ENCODE peak calls at places on chromosomes 3 and 15, in five cellular contexts. E is neuronal stem cell, U is IMR-90, D is mesenchymal stem cell, F is mesendoderm. T is an unnamed sample.

GRCh38 chr3:129234441-129234840 is 15.0 kb upstream of the COPG1 start:
- DNase-seq in E (no peak), F (no peak), D (no peak), U (no peak), T (no peak)

GRCh38 chr3:78035020-78035660 is 995.2 kb downstream of the ROBO2 start:
- DNase-seq in E (no peak), U (no peak), D (peak; percentile 15), F (no peak), T (no peak)

GRCh38 chr15:45677797-45678196 is 43.0 kb downstream of the SQOR start:
- DNase-seq in D (no peak), F (no peak), U (no peak), E (no peak), T (no peak)

GRCh38 chr3:156795890-156796451 is 30.2 kb upstream of the LEKR1 start:
- DNase-seq in D (peak; percentile 56), U (peak; percentile 84), F (no peak), E (no peak), T (no peak)

GRCh38 chr3:13013994-13014754 is 59.1 kb downstream of the IQSEC1 start:
- DNase-seq in E (no peak), F (no peak), U (no peak), D (no peak), T (no peak)

GRCh38 chr15:90211440-90212168 is 10.5 kb downstream of the SEMA4B start:
- DNase-seq in U (peak; percentile 67), D (peak; percentile 57), F (no peak), E (no peak), T (no peak)

GRCh38 chr15:52023169-52023922 is 4.3 kb downstream of the MAPK6 start:
- DNase-seq in U (no peak), D (peak; percentile 42), E (no peak), F (no peak), T (no peak)

GRCh38 chr3:185658943-185659342 is 72.8 kb downstream of the SENP2 start:
- DNase-seq in E (no peak), F (no peak), D (no peak), U (no peak), T (no peak)

GRCh38 chr15:89615135-89615534 is 39.9 kb downstream of the TICRR start:
- DNase-seq in F (no peak), E (no peak), U (no peak), D (no peak), T (no peak)

GRCh38 chr3:41893977-41894376 is 67.9 kb downstream of the ULK4 start:
- DNase-seq in U (peak; percentile 62), E (no peak), D (peak; percentile 57), F (peak; percentile 49), T (no peak)

GRCh38 chr3:28577941-28578340 is 229.3 kb upstream of the AZI2 start:
- DNase-seq in F (no peak), E (no peak), U (no peak), D (no peak), T (no peak)

GRCh38 chr3:10753964-10754363 is 62.1 kb upstream of the SLC6A11 start:
- DNase-seq in F (peak; percentile 76), D (peak; percentile 28), E (peak; percentile 66), U (peak; percentile 32), T (peak; percentile 83)

GRCh38 chr15:78315686-78316085 is 16.3 kb upstream of the SKIC8 start:
- DNase-seq in E (no peak), U (no peak), D (no peak), F (peak; percentile 88), T (peak; percentile 86)

GRCh38 chr15:79028411-79028964 is 62.1 kb downstream of the RASGRF1 start:
- DNase-seq in F (peak; percentile 68), U (peak; percentile 20), E (peak; percentile 62), D (peak; percentile 43), T (peak; percentile 67)

GRCh38 chr3:176816937-176817336 is 380.3 kb downstream of the TBL1XR1 start:
- DNase-seq in D (no peak), F (no peak), U (no peak), E (no peak), T (no peak)

GRCh38 chr3:42526616-42527367 is 24.3 kb downstream of the VIPR1 start:
- DNase-seq in E (no peak), F (no peak), U (no peak), D (no peak), T (no peak)

GRCh38 chr3:122679085-122679466 is 1.6 kb upstream of the PARP14 start:
- DNase-seq in F (peak; percentile 85), E (peak; percentile 62), U (peak; percentile 79), D (peak; percentile 82), T (peak; percentile 81)

GRCh38 chr15:72280751-72281150 is 8.4 kb upstream of the PARP6 start:
- DNase-seq in D (no peak), E (no peak), F (no peak), U (no peak), T (no peak)

GRCh38 chr3:112012205-112012604 is 13.5 kb downstream of the TAGLN3 start:
- DNase-seq in U (no peak), D (peak; percentile 14), E (no peak), F (no peak), T (no peak)

GRCh38 chr3:197874064-197874463 is 75.9 kb upstream of the RPL35A start:
- DNase-seq in U (no peak), F (no peak), E (no peak), D (no peak), T (no peak)

GRCh38 chr3:104349836-104350235 is 1016.9 kb upstream of the ALCAM start:
- DNase-seq in E (no peak), F (no peak), U (no peak), D (peak; percentile 5), T (no peak)

GRCh38 chr15:90062023-90062728 is 40.1 kb downstream of the IDH2 start:
- DNase-seq in F (peak; percentile 97), D (peak; percentile 31), E (peak; percentile 52), U (no peak), T (peak; percentile 88)

GRCh38 chr3:32655167-32655566 is 29.8 kb upstream of the CNOT10 start:
- DNase-seq in F (no peak), E (no peak), D (no peak), U (no peak), T (no peak)

GRCh38 chr3:32662638-32663037 is 22.4 kb upstream of the CNOT10 start:
- DNase-seq in E (no peak), D (no peak), F (no peak), U (no peak), T (no peak)

DNA sequence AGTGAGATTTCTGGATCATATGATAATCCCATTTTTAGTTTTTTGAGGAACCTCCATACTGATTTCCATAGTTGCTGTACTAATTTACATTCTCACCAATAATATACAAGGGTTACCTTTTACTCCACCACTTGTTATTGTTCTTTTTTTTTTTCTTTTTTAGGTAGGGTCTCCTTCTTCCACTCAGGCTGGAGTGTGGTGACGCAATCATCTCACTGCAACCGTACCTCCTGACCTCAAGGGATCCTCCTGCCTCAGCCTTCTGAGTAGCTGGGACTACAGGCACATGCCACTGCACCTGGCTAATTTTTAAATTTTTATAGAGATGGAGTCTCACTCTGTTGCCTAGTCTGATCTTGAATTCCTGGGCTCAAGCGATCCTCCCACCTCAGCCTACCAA is 24.4 kb upstream of the CNOT10 start:
- DNase-seq in E (no peak), D (no peak), U (no peak), F (no peak), T (no peak)
- H2BK120ac ChIP-seq in E (no peak overlapping the region), D (no peak overlapping the region), U (no peak overlapping the region), F (no peak overlapping the region), T (no peak overlapping the region)

GRCh38 chr15:27121672-27122071 is 150.7 kb downstream of the GABRG3 start:
- DNase-seq in U (no peak), F (no peak), E (no peak), D (no peak), T (no peak)
- H2BK120ac ChIP-seq in U (no peak overlapping the region), F (no peak overlapping the region), E (no peak overlapping the region), D (no peak overlapping the region), T (no peak overlapping the region)

DNA sequence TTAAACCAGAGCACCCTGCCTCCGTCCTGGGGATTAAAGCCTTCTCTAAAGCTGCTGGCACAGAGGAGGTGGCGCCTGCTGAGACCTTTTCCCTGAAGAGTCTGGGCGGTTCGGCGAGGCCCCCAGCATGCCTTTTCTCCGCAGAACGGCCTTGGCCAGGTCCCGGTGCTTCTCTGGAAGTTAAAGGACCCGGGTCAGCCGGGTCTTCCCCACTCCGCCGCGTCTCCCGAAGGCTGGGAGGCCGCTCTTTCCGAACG is 530 bp downstream of the FAM219B start:
- DNase-seq in E (no peak), D (peak; percentile 55), U (no peak), F (no peak), T (peak; percentile 40)
- H2BK120ac ChIP-seq in E (peak overlapping the region; percentile 69), D (no peak overlapping the region), U (no peak overlapping the region), F (no peak overlapping the region), T (no peak overlapping the region)

GRCh38 chr3:15490158-15490557 is 31.3 kb downstream of the COLQ start:
- DNase-seq in F (no peak), D (no peak), E (no peak), U (no peak), T (no peak)
- H2BK120ac ChIP-seq in F (no peak overlapping the region), D (no peak overlapping the region), E (no peak overlapping the region), U (no peak overlapping the region), T (no peak overlapping the region)

T was measured in H9.